ENCODE peak calls at places on chromosomes 12 and 14, in ten cellular contexts. One of them, this sample, is unnamed.

GRCh38 chr12:11661491-11662085 is 12.1 kb downstream of the ETV6 start:
- DNase-seq in naive thymus-derived CD4-positive, alpha-beta T cell: no peak
- DNase-seq in NCI-H1417: no peak
- DNase-seq in stimulated activated CD8-positive, alpha-beta memory T cell treated with anti-CD3 and anti-CD28 coated beads, Interleukin-15, amount 100 ng/mL, for 1 hour: no peak
- DNase-seq in Kasumi-1: no peak
- DNase-seq in fibroblast of the aortic adventitia: no peak
- DNase-seq in midbrain: no peak
- DNase-seq in right lobe of liver: no peak
- DNase-seq in NCI-H1092: no peak
- DNase-seq in glomerular endothelial cell: no peak
- DNase-seq in this sample: no peak

GRCh38 chr12:48061943-48062719 is 43.7 kb downstream of the SENP1 start:
- DNase-seq in naive thymus-derived CD4-positive, alpha-beta T cell: no peak
- DNase-seq in NCI-H1417: peak
- DNase-seq in stimulated activated CD8-positive, alpha-beta memory T cell treated with anti-CD3 and anti-CD28 coated beads, Interleukin-15, amount 100 ng/mL, for 1 hour: no peak
- DNase-seq in Kasumi-1: no peak
- DNase-seq in fibroblast of the aortic adventitia: no peak
- DNase-seq in midbrain: no peak
- DNase-seq in right lobe of liver: no peak
- DNase-seq in NCI-H1092: no peak
- DNase-seq in glomerular endothelial cell: no peak
- DNase-seq in this sample: no peak

GRCh38 chr12:56205445-56205844 is 16.2 kb upstream of the SMARCC2 start:
- DNase-seq in naive thymus-derived CD4-positive, alpha-beta T cell: no peak
- DNase-seq in NCI-H1417: no peak
- DNase-seq in stimulated activated CD8-positive, alpha-beta memory T cell treated with anti-CD3 and anti-CD28 coated beads, Interleukin-15, amount 100 ng/mL, for 1 hour: no peak
- DNase-seq in Kasumi-1: peak
- DNase-seq in fibroblast of the aortic adventitia: no peak
- DNase-seq in midbrain: no peak
- DNase-seq in right lobe of liver: no peak
- DNase-seq in NCI-H1092: no peak
- DNase-seq in glomerular endothelial cell: no peak
- DNase-seq in this sample: no peak

GRCh38 chr12:12748051-12748450 is 30.9 kb downstream of the CDKN1B start:
- DNase-seq in naive thymus-derived CD4-positive, alpha-beta T cell: no peak
- DNase-seq in NCI-H1417: no peak
- DNase-seq in stimulated activated CD8-positive, alpha-beta memory T cell treated with anti-CD3 and anti-CD28 coated beads, Interleukin-15, amount 100 ng/mL, for 1 hour: no peak
- DNase-seq in Kasumi-1: no peak
- DNase-seq in fibroblast of the aortic adventitia: no peak
- DNase-seq in midbrain: no peak
- DNase-seq in right lobe of liver: no peak
- DNase-seq in NCI-H1092: no peak
- DNase-seq in glomerular endothelial cell: no peak
- DNase-seq in this sample: no peak

GRCh38 chr14:96053236-96053599 is 14.1 kb downstream of the C14orf132 start:
- DNase-seq in naive thymus-derived CD4-positive, alpha-beta T cell: no peak
- DNase-seq in NCI-H1417: no peak
- DNase-seq in stimulated activated CD8-positive, alpha-beta memory T cell treated with anti-CD3 and anti-CD28 coated beads, Interleukin-15, amount 100 ng/mL, for 1 hour: no peak
- DNase-seq in Kasumi-1: no peak
- DNase-seq in fibroblast of the aortic adventitia: no peak
- DNase-seq in midbrain: no peak
- DNase-seq in right lobe of liver: no peak
- DNase-seq in NCI-H1092: no peak
- DNase-seq in glomerular endothelial cell: no peak
- DNase-seq in this sample: no peak

GRCh38 chr14:52312872-52313492 is 1.1 kb upstream of the PTGER2 start:
- DNase-seq in naive thymus-derived CD4-positive, alpha-beta T cell: no peak
- DNase-seq in NCI-H1417: peak
- DNase-seq in stimulated activated CD8-positive, alpha-beta memory T cell treated with anti-CD3 and anti-CD28 coated beads, Interleukin-15, amount 100 ng/mL, for 1 hour: no peak
- DNase-seq in Kasumi-1: peak
- DNase-seq in fibroblast of the aortic adventitia: peak
- DNase-seq in midbrain: no peak
- DNase-seq in right lobe of liver: no peak
- DNase-seq in NCI-H1092: no peak
- DNase-seq in glomerular endothelial cell: no peak
- DNase-seq in this sample: no peak

GRCh38 chr14:34098045-34098984 is 147.4 kb upstream of the EGLN3 start:
- DNase-seq in naive thymus-derived CD4-positive, alpha-beta T cell: no peak
- DNase-seq in NCI-H1417: no peak
- DNase-seq in stimulated activated CD8-positive, alpha-beta memory T cell treated with anti-CD3 and anti-CD28 coated beads, Interleukin-15, amount 100 ng/mL, for 1 hour: no peak
- DNase-seq in Kasumi-1: peak
- DNase-seq in fibroblast of the aortic adventitia: peak
- DNase-seq in midbrain: peak
- DNase-seq in right lobe of liver: no peak
- DNase-seq in NCI-H1092: no peak
- DNase-seq in glomerular endothelial cell: peak
- DNase-seq in this sample: peak

GRCh38 chr14:25909361-25909760 is 688.5 kb downstream of the NOVA1 start:
- DNase-seq in naive thymus-derived CD4-positive, alpha-beta T cell: no peak
- DNase-seq in NCI-H1417: no peak
- DNase-seq in stimulated activated CD8-positive, alpha-beta memory T cell treated with anti-CD3 and anti-CD28 coated beads, Interleukin-15, amount 100 ng/mL, for 1 hour: no peak
- DNase-seq in Kasumi-1: no peak
- DNase-seq in fibroblast of the aortic adventitia: no peak
- DNase-seq in midbrain: no peak
- DNase-seq in right lobe of liver: no peak
- DNase-seq in NCI-H1092: no peak
- DNase-seq in glomerular endothelial cell: no peak
- DNase-seq in this sample: no peak

GRCh38 chr14:52906141-52906601 is 44.7 kb downstream of the FERMT2 start:
- DNase-seq in naive thymus-derived CD4-positive, alpha-beta T cell: no peak
- DNase-seq in NCI-H1417: no peak
- DNase-seq in stimulated activated CD8-positive, alpha-beta memory T cell treated with anti-CD3 and anti-CD28 coated beads, Interleukin-15, amount 100 ng/mL, for 1 hour: no peak
- DNase-seq in Kasumi-1: no peak
- DNase-seq in fibroblast of the aortic adventitia: peak
- DNase-seq in midbrain: no peak
- DNase-seq in right lobe of liver: no peak
- DNase-seq in NCI-H1092: no peak
- DNase-seq in glomerular endothelial cell: no peak
- DNase-seq in this sample: peak

GRCh38 chr14:69077841-69078240 is 75.1 kb downstream of the DCAF5 start:
- DNase-seq in naive thymus-derived CD4-positive, alpha-beta T cell: no peak
- DNase-seq in NCI-H1417: no peak
- DNase-seq in stimulated activated CD8-positive, alpha-beta memory T cell treated with anti-CD3 and anti-CD28 coated beads, Interleukin-15, amount 100 ng/mL, for 1 hour: no peak
- DNase-seq in Kasumi-1: no peak
- DNase-seq in fibroblast of the aortic adventitia: peak
- DNase-seq in midbrain: no peak
- DNase-seq in right lobe of liver: no peak
- DNase-seq in NCI-H1092: no peak
- DNase-seq in glomerular endothelial cell: no peak
- DNase-seq in this sample: peak

GRCh38 chr12:93621986-93622385 is 49.5 kb downstream of the SOCS2 start:
- DNase-seq in naive thymus-derived CD4-positive, alpha-beta T cell: no peak
- DNase-seq in NCI-H1417: no peak
- DNase-seq in stimulated activated CD8-positive, alpha-beta memory T cell treated with anti-CD3 and anti-CD28 coated beads, Interleukin-15, amount 100 ng/mL, for 1 hour: no peak
- DNase-seq in Kasumi-1: no peak
- DNase-seq in fibroblast of the aortic adventitia: peak
- DNase-seq in midbrain: no peak
- DNase-seq in right lobe of liver: no peak
- DNase-seq in NCI-H1092: no peak
- DNase-seq in glomerular endothelial cell: no peak
- DNase-seq in this sample: no peak

GRCh38 chr14:100890044-100890443 is 13.5 kb downstream of the RTL1 start:
- DNase-seq in naive thymus-derived CD4-positive, alpha-beta T cell: no peak
- DNase-seq in NCI-H1417: no peak
- DNase-seq in stimulated activated CD8-positive, alpha-beta memory T cell treated with anti-CD3 and anti-CD28 coated beads, Interleukin-15, amount 100 ng/mL, for 1 hour: no peak
- DNase-seq in Kasumi-1: no peak
- DNase-seq in fibroblast of the aortic adventitia: no peak
- DNase-seq in midbrain: no peak
- DNase-seq in right lobe of liver: peak
- DNase-seq in NCI-H1092: no peak
- DNase-seq in glomerular endothelial cell: no peak
- DNase-seq in this sample: no peak

GRCh38 chr12:102811125-102811737 is 105.8 kb downstream of the PAH start:
- DNase-seq in naive thymus-derived CD4-positive, alpha-beta T cell: no peak
- DNase-seq in NCI-H1417: peak
- DNase-seq in stimulated activated CD8-positive, alpha-beta memory T cell treated with anti-CD3 and anti-CD28 coated beads, Interleukin-15, amount 100 ng/mL, for 1 hour: no peak
- DNase-seq in Kasumi-1: peak
- DNase-seq in fibroblast of the aortic adventitia: no peak
- DNase-seq in midbrain: peak
- DNase-seq in right lobe of liver: no peak
- DNase-seq in NCI-H1092: no peak
- DNase-seq in glomerular endothelial cell: no peak
- DNase-seq in this sample: no peak

GRCh38 chr12:82608706-82609105 is 78.0 kb upstream of the TMTC2 start:
- DNase-seq in naive thymus-derived CD4-positive, alpha-beta T cell: no peak
- DNase-seq in NCI-H1417: no peak
- DNase-seq in stimulated activated CD8-positive, alpha-beta memory T cell treated with anti-CD3 and anti-CD28 coated beads, Interleukin-15, amount 100 ng/mL, for 1 hour: no peak
- DNase-seq in Kasumi-1: no peak
- DNase-seq in fibroblast of the aortic adventitia: peak
- DNase-seq in midbrain: no peak
- DNase-seq in right lobe of liver: no peak
- DNase-seq in NCI-H1092: no peak
- DNase-seq in glomerular endothelial cell: no peak
- DNase-seq in this sample: peak

GRCh38 chr14:102162488-102162887 is 22.8 kb downstream of the WDR20 start:
- DNase-seq in naive thymus-derived CD4-positive, alpha-beta T cell: no peak
- DNase-seq in NCI-H1417: no peak
- DNase-seq in stimulated activated CD8-positive, alpha-beta memory T cell treated with anti-CD3 and anti-CD28 coated beads, Interleukin-15, amount 100 ng/mL, for 1 hour: no peak
- DNase-seq in Kasumi-1: no peak
- DNase-seq in fibroblast of the aortic adventitia: no peak
- DNase-seq in midbrain: no peak
- DNase-seq in right lobe of liver: no peak
- DNase-seq in NCI-H1092: no peak
- DNase-seq in glomerular endothelial cell: no peak
- DNase-seq in this sample: no peak

GRCh38 chr14:37453985-37454384 is 141.1 kb downstream of the FOXA1 start:
- DNase-seq in naive thymus-derived CD4-positive, alpha-beta T cell: no peak
- DNase-seq in NCI-H1417: no peak
- DNase-seq in stimulated activated CD8-positive, alpha-beta memory T cell treated with anti-CD3 and anti-CD28 coated beads, Interleukin-15, amount 100 ng/mL, for 1 hour: no peak
- DNase-seq in Kasumi-1: no peak
- DNase-seq in fibroblast of the aortic adventitia: no peak
- DNase-seq in midbrain: no peak
- DNase-seq in right lobe of liver: no peak
- DNase-seq in NCI-H1092: no peak
- DNase-seq in glomerular endothelial cell: no peak
- DNase-seq in this sample: no peak

GRCh38 chr14:32709072-32709471 is 229.6 kb upstream of the NPAS3 start:
- DNase-seq in naive thymus-derived CD4-positive, alpha-beta T cell: no peak
- DNase-seq in NCI-H1417: no peak
- DNase-seq in stimulated activated CD8-positive, alpha-beta memory T cell treated with anti-CD3 and anti-CD28 coated beads, Interleukin-15, amount 100 ng/mL, for 1 hour: no peak
- DNase-seq in Kasumi-1: no peak
- DNase-seq in fibroblast of the aortic adventitia: peak
- DNase-seq in midbrain: peak
- DNase-seq in right lobe of liver: no peak
- DNase-seq in NCI-H1092: no peak
- DNase-seq in glomerular endothelial cell: no peak
- DNase-seq in this sample: peak

GRCh38 chr14:75232597-75232996 is 46.0 kb upstream of the FOS start:
- DNase-seq in naive thymus-derived CD4-positive, alpha-beta T cell: peak
- DNase-seq in NCI-H1417: no peak
- DNase-seq in stimulated activated CD8-positive, alpha-beta memory T cell treated with anti-CD3 and anti-CD28 coated beads, Interleukin-15, amount 100 ng/mL, for 1 hour: no peak
- DNase-seq in Kasumi-1: no peak
- DNase-seq in fibroblast of the aortic adventitia: no peak
- DNase-seq in midbrain: no peak
- DNase-seq in right lobe of liver: no peak
- DNase-seq in NCI-H1092: no peak
- DNase-seq in glomerular endothelial cell: no peak
- DNase-seq in this sample: no peak

GRCh38 chr12:90036641-90037040 is 328.0 kb upstream of the ATP2B1 start:
- DNase-seq in naive thymus-derived CD4-positive, alpha-beta T cell: no peak
- DNase-seq in NCI-H1417: no peak
- DNase-seq in stimulated activated CD8-positive, alpha-beta memory T cell treated with anti-CD3 and anti-CD28 coated beads, Interleukin-15, amount 100 ng/mL, for 1 hour: no peak
- DNase-seq in Kasumi-1: no peak
- DNase-seq in fibroblast of the aortic adventitia: peak
- DNase-seq in midbrain: no peak
- DNase-seq in right lobe of liver: no peak
- DNase-seq in NCI-H1092: no peak
- DNase-seq in glomerular endothelial cell: no peak
- DNase-seq in this sample: no peak

GRCh38 chr14:46344327-46344937 is 307.1 kb downstream of the RPL10L start:
- DNase-seq in naive thymus-derived CD4-positive, alpha-beta T cell: no peak
- DNase-seq in NCI-H1417: peak
- DNase-seq in stimulated activated CD8-positive, alpha-beta memory T cell treated with anti-CD3 and anti-CD28 coated beads, Interleukin-15, amount 100 ng/mL, for 1 hour: no peak
- DNase-seq in Kasumi-1: peak
- DNase-seq in fibroblast of the aortic adventitia: no peak
- DNase-seq in midbrain: peak
- DNase-seq in right lobe of liver: no peak
- DNase-seq in NCI-H1092: no peak
- DNase-seq in glomerular endothelial cell: no peak
- DNase-seq in this sample: peak

GRCh38 chr14:52338282-52338681 is 24.2 kb downstream of the PTGER2 start:
- DNase-seq in naive thymus-derived CD4-positive, alpha-beta T cell: no peak
- DNase-seq in NCI-H1417: peak
- DNase-seq in stimulated activated CD8-positive, alpha-beta memory T cell treated with anti-CD3 and anti-CD28 coated beads, Interleukin-15, amount 100 ng/mL, for 1 hour: no peak
- DNase-seq in Kasumi-1: no peak
- DNase-seq in fibroblast of the aortic adventitia: peak
- DNase-seq in midbrain: no peak
- DNase-seq in right lobe of liver: no peak
- DNase-seq in NCI-H1092: peak
- DNase-seq in glomerular endothelial cell: no peak
- DNase-seq in this sample: peak

GRCh38 chr12:53868516-53868986 is 70.1 kb upstream of the HOXC13 start:
- DNase-seq in naive thymus-derived CD4-positive, alpha-beta T cell: no peak
- DNase-seq in NCI-H1417: no peak
- DNase-seq in stimulated activated CD8-positive, alpha-beta memory T cell treated with anti-CD3 and anti-CD28 coated beads, Interleukin-15, amount 100 ng/mL, for 1 hour: no peak
- DNase-seq in Kasumi-1: no peak
- DNase-seq in fibroblast of the aortic adventitia: no peak
- DNase-seq in midbrain: no peak
- DNase-seq in right lobe of liver: no peak
- DNase-seq in NCI-H1092: no peak
- DNase-seq in glomerular endothelial cell: no peak
- DNase-seq in this sample: no peak

GRCh38 chr12:50050410-50051280 is 6.8 kb upstream of the ASIC1 start:
- DNase-seq in naive thymus-derived CD4-positive, alpha-beta T cell: no peak
- DNase-seq in NCI-H1417: no peak
- DNase-seq in stimulated activated CD8-positive, alpha-beta memory T cell treated with anti-CD3 and anti-CD28 coated beads, Interleukin-15, amount 100 ng/mL, for 1 hour: no peak
- DNase-seq in Kasumi-1: peak
- DNase-seq in fibroblast of the aortic adventitia: peak
- DNase-seq in midbrain: no peak
- DNase-seq in right lobe of liver: peak
- DNase-seq in NCI-H1092: no peak
- DNase-seq in glomerular endothelial cell: no peak
- DNase-seq in this sample: no peak

GRCh38 chr14:93880025-93880820 is 46.9 kb upstream of the FAM181A start:
- DNase-seq in naive thymus-derived CD4-positive, alpha-beta T cell: no peak
- DNase-seq in NCI-H1417: peak
- DNase-seq in stimulated activated CD8-positive, alpha-beta memory T cell treated with anti-CD3 and anti-CD28 coated beads, Interleukin-15, amount 100 ng/mL, for 1 hour: no peak
- DNase-seq in Kasumi-1: no peak
- DNase-seq in fibroblast of the aortic adventitia: peak
- DNase-seq in midbrain: no peak
- DNase-seq in right lobe of liver: no peak
- DNase-seq in NCI-H1092: no peak
- DNase-seq in glomerular endothelial cell: no peak
- DNase-seq in this sample: no peak

GRCh38 chr14:74425525-74426201 is 347 bp downstream of the SYNDIG1L start:
- DNase-seq in naive thymus-derived CD4-positive, alpha-beta T cell: peak
- DNase-seq in NCI-H1417: no peak
- DNase-seq in stimulated activated CD8-positive, alpha-beta memory T cell treated with anti-CD3 and anti-CD28 coated beads, Interleukin-15, amount 100 ng/mL, for 1 hour: peak
- DNase-seq in Kasumi-1: no peak
- DNase-seq in fibroblast of the aortic adventitia: no peak
- DNase-seq in midbrain: no peak
- DNase-seq in right lobe of liver: no peak
- DNase-seq in NCI-H1092: no peak
- DNase-seq in glomerular endothelial cell: no peak
- DNase-seq in this sample: no peak

GRCh38 chr14:63544641-63545234 is 1.6 kb upstream of the PPP2R5E start:
- DNase-seq in naive thymus-derived CD4-positive, alpha-beta T cell: no peak
- DNase-seq in NCI-H1417: peak
- DNase-seq in stimulated activated CD8-positive, alpha-beta memory T cell treated with anti-CD3 and anti-CD28 coated beads, Interleukin-15, amount 100 ng/mL, for 1 hour: no peak
- DNase-seq in Kasumi-1: peak
- DNase-seq in fibroblast of the aortic adventitia: peak
- DNase-seq in midbrain: peak
- DNase-seq in right lobe of liver: no peak
- DNase-seq in NCI-H1092: peak
- DNase-seq in glomerular endothelial cell: no peak
- DNase-seq in this sample: peak

GRCh38 chr14:24279301-24280186 is 8.1 kb upstream of the RABGGTA start:
- DNase-seq in naive thymus-derived CD4-positive, alpha-beta T cell: peak
- DNase-seq in NCI-H1417: peak
- DNase-seq in stimulated activated CD8-positive, alpha-beta memory T cell treated with anti-CD3 and anti-CD28 coated beads, Interleukin-15, amount 100 ng/mL, for 1 hour: no peak
- DNase-seq in Kasumi-1: no peak
- DNase-seq in fibroblast of the aortic adventitia: no peak
- DNase-seq in midbrain: peak
- DNase-seq in right lobe of liver: no peak
- DNase-seq in NCI-H1092: no peak
- DNase-seq in glomerular endothelial cell: no peak
- DNase-seq in this sample: no peak

GRCh38 chr12:32134144-32134888 is 27.7 kb downstream of the BICD1 start:
- DNase-seq in naive thymus-derived CD4-positive, alpha-beta T cell: no peak
- DNase-seq in NCI-H1417: no peak
- DNase-seq in stimulated activated CD8-positive, alpha-beta memory T cell treated with anti-CD3 and anti-CD28 coated beads, Interleukin-15, amount 100 ng/mL, for 1 hour: no peak
- DNase-seq in Kasumi-1: no peak
- DNase-seq in fibroblast of the aortic adventitia: peak
- DNase-seq in midbrain: peak
- DNase-seq in right lobe of liver: no peak
- DNase-seq in NCI-H1092: no peak
- DNase-seq in glomerular endothelial cell: no peak
- DNase-seq in this sample: peak

This sample was measured in brain microvascular endothelial cell.